ENCODE peak calls at places on chromosomes 2 and 18, in nine cellular contexts. H is upper lobe of left lung, G is upper lobe of right lung, V is astrocyte, Z is cardiac muscle cell, E is breast epithelium, P is H9, L is AG04450, S is PC-3. C is an unnamed sample.

GRCh38 chr18:13290856-13291271 is 72.3 kb downstream of the LDLRAD4 start:
- DNase-seq in H (no peak), G (peak), V (no peak), Z (no peak), E (no peak), P (no peak), L (no peak), S (no peak), C (no peak)

GRCh38 chr2:126720031-126720368 is 64.0 kb downstream of the GYPC start:
- DNase-seq in H (no peak), G (no peak), V (no peak), Z (no peak), E (no peak), P (no peak), L (no peak), S (no peak), C (no peak)

GRCh38 chr2:29981402-29981801 is 60.0 kb upstream of the ALK start:
- DNase-seq in H (no peak), G (no peak), V (no peak), Z (no peak), E (no peak), P (no peak), L (no peak), S (no peak), C (no peak)

GRCh38 chr18:27797484-27797883 is 379.4 kb downstream of the CDH2 start:
- DNase-seq in H (no peak), G (no peak), V (no peak), Z (no peak), E (no peak), P (no peak), L (no peak), S (no peak), C (no peak)

GRCh38 chr18:35933982-35934381 is 38.5 kb upstream of the RMP24 start:
- DNase-seq in H (no peak), G (no peak), V (no peak), Z (no peak), E (no peak), P (no peak), L (no peak), S (peak), C (peak)

GRCh38 chr2:38107738-38108410 is 31.9 kb upstream of the CYP1B1 start:
- DNase-seq in H (no peak), G (no peak), V (no peak), Z (no peak), E (no peak), P (peak), L (no peak), S (no peak), C (no peak)

GRCh38 chr2:161307676-161308075 is 549 bp upstream of the PSMD14 start:
- DNase-seq in H (no peak), G (no peak), V (no peak), Z (no peak), E (no peak), P (no peak), L (no peak), S (peak), C (peak)

GRCh38 chr18:48949051-48949605 is 1.6 kb downstream of the SMAD7 start:
- DNase-seq in H (no peak), G (peak), V (no peak), Z (no peak), E (no peak), P (no peak), L (no peak), S (peak), C (peak)

GRCh38 chr2:95325590-95326432 is 28.7 kb downstream of the KCNIP3 start:
- DNase-seq in H (no peak), G (no peak), V (no peak), Z (no peak), E (no peak), P (no peak), L (no peak), S (no peak), C (no peak)

GRCh38 chr2:120934221-120934639 is 198.6 kb downstream of the GLI2 start:
- DNase-seq in H (no peak), G (no peak), V (no peak), Z (no peak), E (no peak), P (no peak), L (no peak), S (no peak), C (no peak)

GRCh38 chr2:68124321-68124720 is 33.4 kb upstream of the PNO1 start:
- DNase-seq in H (no peak), G (no peak), V (peak), Z (no peak), E (no peak), P (no peak), L (no peak), S (peak), C (no peak)

GRCh38 chr2:6079405-6079804 is 387.2 kb downstream of the SOX11 start:
- DNase-seq in H (no peak), G (no peak), V (no peak), Z (no peak), E (no peak), P (no peak), L (no peak), S (no peak), C (no peak)

GRCh38 chr2:48107326-48107925 is 201.1 kb upstream of the FBXO11 start:
- DNase-seq in H (no peak), G (no peak), V (peak), Z (no peak), E (no peak), P (peak), L (no peak), S (peak), C (peak)

GRCh38 chr2:73823916-73824523 is 4.7 kb upstream of the STAMBP start:
- DNase-seq in H (no peak), G (no peak), V (peak), Z (peak), E (no peak), P (no peak), L (peak), S (peak), C (peak)

GRCh38 chr2:26568076-26568890 is 72.9 kb downstream of the CIB4 start:
- DNase-seq in H (peak), G (peak), V (no peak), Z (no peak), E (no peak), P (no peak), L (no peak), S (no peak), C (no peak)

GRCh38 chr2:154402138-154402714 is 296.3 kb upstream of the KCNJ3 start:
- DNase-seq in H (no peak), G (no peak), V (peak), Z (peak), E (no peak), P (no peak), L (no peak), S (peak), C (peak)

GRCh38 chr2:181948227-181948626 is 37.4 kb upstream of the PPP1R1C start:
- DNase-seq in H (no peak), G (no peak), V (no peak), Z (no peak), E (no peak), P (no peak), L (no peak), S (peak), C (no peak)

GRCh38 chr18:46555724-46556123 is 101.3 kb downstream of the LOXHD1 start:
- DNase-seq in H (no peak), G (no peak), V (no peak), Z (peak), E (no peak), P (peak), L (no peak), S (peak), C (peak)

GRCh38 chr2:28273751-28274150 is 118.9 kb upstream of the FOSL2 start:
- DNase-seq in H (no peak), G (no peak), V (no peak), Z (no peak), E (no peak), P (no peak), L (no peak), S (no peak), C (no peak)

GRCh38 chr2:127651987-127652550 is 6.1 kb downstream of the GPR17 start:
- DNase-seq in H (no peak), G (no peak), V (no peak), Z (peak), E (no peak), P (no peak), L (no peak), S (no peak), C (no peak)

GRCh38 chr18:79507546-79508480 is 112.1 kb downstream of the NFATC1 start:
- DNase-seq in H (peak), G (peak), V (peak), Z (no peak), E (peak), P (no peak), L (no peak), S (peak), C (no peak)

GRCh38 chr18:48326901-48327675 is 82.1 kb downstream of the ZBTB7C start:
- DNase-seq in H (no peak), G (peak), V (peak), Z (no peak), E (no peak), P (no peak), L (no peak), S (peak), C (peak)

GRCh38 chr2:190443778-190444481 is 35.8 kb downstream of the MFSD6 start:
- DNase-seq in H (no peak), G (no peak), V (peak), Z (no peak), E (no peak), P (no peak), L (peak), S (peak), C (peak)

GRCh38 chr2:231348173-231348572 is 47.3 kb upstream of the B3GNT7 start:
- DNase-seq in H (peak), G (peak), V (no peak), Z (no peak), E (no peak), P (peak), L (no peak), S (no peak), C (peak)

GRCh38 chr2:43792653-43793052 is 18.8 kb downstream of the DYNC2LI1 start:
- DNase-seq in H (no peak), G (no peak), V (no peak), Z (no peak), E (no peak), P (no peak), L (no peak), S (no peak), C (no peak)

GRCh38 chr2:129016972-129017371 is 698.3 kb upstream of the HS6ST1 start:
- DNase-seq in H (no peak), G (no peak), V (no peak), Z (no peak), E (no peak), P (no peak), L (no peak), S (no peak), C (no peak)

GRCh38 chr2:129014432-129014831 is 695.8 kb upstream of the HS6ST1 start:
- DNase-seq in H (no peak), G (no peak), V (no peak), Z (no peak), E (no peak), P (no peak), L (no peak), S (no peak), C (no peak)

GRCh38 chr2:129010262-129010661 is 691.6 kb upstream of the HS6ST1 start:
- DNase-seq in H (no peak), G (no peak), V (no peak), Z (no peak), E (no peak), P (no peak), L (no peak), S (no peak), C (no peak)

GRCh38 chr2:129011466-129012061 is 692.9 kb upstream of the HS6ST1 start:
- DNase-seq in H (no peak), G (no peak), V (no peak), Z (no peak), E (no peak), P (no peak), L (no peak), S (no peak), C (no peak)

DNA sequence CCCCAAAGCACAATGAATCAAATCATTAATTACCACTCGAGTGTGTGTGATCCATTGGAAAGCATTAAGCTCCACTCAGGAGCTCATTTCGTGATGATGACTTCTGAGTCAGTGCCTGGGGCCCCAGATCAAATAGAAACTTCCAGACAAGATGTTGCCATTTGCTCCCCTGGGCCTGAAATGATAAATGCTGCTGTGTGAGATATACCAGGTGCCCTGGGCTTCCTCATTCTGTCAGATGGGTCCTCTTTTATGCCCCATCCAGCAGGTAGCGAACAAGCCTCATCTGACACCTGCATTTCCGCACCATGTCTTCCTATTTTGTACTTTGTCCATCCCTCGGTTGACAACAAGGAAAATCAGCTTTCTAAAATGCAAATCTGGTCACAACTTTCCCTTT is 697.2 kb upstream of the HS6ST1 start:
- DNase-seq in H (no peak), G (no peak), V (no peak), Z (no peak), E (no peak), P (no peak), L (no peak), S (no peak), C (no peak)
- TF ChIP-seq CTCF in H (no peak), G (no peak), V (no peak), Z (no peak), E (no peak), P (no peak), L (no peak), S (no peak), C (no peak)

GRCh38 chr2:1889099-1889650 is 144.9 kb upstream of the PXDN start:
- DNase-seq in H (no peak), G (no peak), V (no peak), Z (no peak), E (no peak), P (no peak), L (no peak), S (no peak), C (no peak)

GRCh38 chr2:1893856-1894255 is 149.5 kb upstream of the PXDN start:
- DNase-seq in H (no peak), G (no peak), V (no peak), Z (no peak), E (no peak), P (no peak), L (no peak), S (no peak), C (no peak)

GRCh38 chr2:1892529-1893250 is 148.4 kb upstream of the PXDN start:
- DNase-seq in H (no peak), G (no peak), V (no peak), Z (no peak), E (no peak), P (no peak), L (no peak), S (no peak), C (no peak)

GRCh38 chr2:1891971-1892486 is 147.7 kb upstream of the PXDN start:
- DNase-seq in H (no peak), G (no peak), V (no peak), Z (no peak), E (no peak), P (peak), L (no peak), S (no peak), C (no peak)

GRCh38 chr2:1891147-1891546 is 146.8 kb upstream of the PXDN start:
- DNase-seq in H (no peak), G (no peak), V (no peak), Z (peak), E (no peak), P (no peak), L (no peak), S (no peak), C (no peak)
- TF ChIP-seq CTCF in H (no peak), G (no peak), V (no peak), Z (no peak), E (no peak), P (peak), L (no peak), S (no peak), C (no peak)

GRCh38 chr2:132426033-132426432 is 9.4 kb downstream of the GPR39 start:
- DNase-seq in H (no peak), G (no peak), V (no peak), Z (no peak), E (no peak), P (no peak), L (no peak), S (no peak), C (no peak)

GRCh38 chr2:132420776-132421175 is 4.2 kb downstream of the GPR39 start:
- DNase-seq in H (no peak), G (no peak), V (no peak), Z (no peak), E (no peak), P (no peak), L (no peak), S (peak), C (peak)

GRCh38 chr2:132426621-132427020 is 10.0 kb downstream of the GPR39 start:
- DNase-seq in H (no peak), G (no peak), V (no peak), Z (no peak), E (no peak), P (no peak), L (no peak), S (no peak), C (no peak)

GRCh38 chr2:132421198-132421780 is 4.7 kb downstream of the GPR39 start:
- DNase-seq in H (no peak), G (no peak), V (no peak), Z (no peak), E (no peak), P (no peak), L (no peak), S (peak), C (no peak)

DNA sequence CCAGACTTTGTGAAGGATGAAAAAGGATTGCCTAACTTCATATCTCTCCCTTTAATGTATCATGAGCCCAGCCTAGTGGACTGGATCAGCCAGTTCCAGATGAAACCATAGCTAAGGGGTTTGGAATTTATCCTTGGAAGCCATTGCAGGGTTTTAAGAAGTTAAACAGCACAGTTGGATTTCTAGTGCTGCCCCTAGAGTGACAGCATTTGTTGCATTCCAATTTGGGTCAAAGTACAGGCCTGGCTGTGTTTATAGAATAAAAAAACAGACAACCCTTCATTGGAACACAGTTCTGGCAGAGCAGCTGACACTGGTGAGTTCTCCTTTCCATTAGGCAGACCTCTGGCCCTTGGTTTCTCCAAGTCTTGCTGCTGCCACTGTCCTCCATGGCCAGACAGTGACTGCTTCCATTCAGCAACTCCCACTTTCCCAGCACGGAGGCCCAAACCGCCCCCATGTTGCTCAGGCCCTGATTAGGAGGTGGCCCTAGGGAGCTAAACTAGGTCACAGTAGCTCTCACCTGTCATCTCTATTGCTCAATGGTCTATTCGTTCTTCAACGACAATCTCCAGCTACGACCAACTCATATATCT is 8.0 kb downstream of the GPR39 start:
- DNase-seq in H (no peak), G (no peak), V (peak), Z (no peak), E (no peak), P (no peak), L (no peak), S (peak), C (no peak)
- TF ChIP-seq CTCF in H (no peak), G (no peak), V (no peak), Z (no peak), E (no peak), P (no peak), L (peak), S (no peak), C (no peak)

DNA sequence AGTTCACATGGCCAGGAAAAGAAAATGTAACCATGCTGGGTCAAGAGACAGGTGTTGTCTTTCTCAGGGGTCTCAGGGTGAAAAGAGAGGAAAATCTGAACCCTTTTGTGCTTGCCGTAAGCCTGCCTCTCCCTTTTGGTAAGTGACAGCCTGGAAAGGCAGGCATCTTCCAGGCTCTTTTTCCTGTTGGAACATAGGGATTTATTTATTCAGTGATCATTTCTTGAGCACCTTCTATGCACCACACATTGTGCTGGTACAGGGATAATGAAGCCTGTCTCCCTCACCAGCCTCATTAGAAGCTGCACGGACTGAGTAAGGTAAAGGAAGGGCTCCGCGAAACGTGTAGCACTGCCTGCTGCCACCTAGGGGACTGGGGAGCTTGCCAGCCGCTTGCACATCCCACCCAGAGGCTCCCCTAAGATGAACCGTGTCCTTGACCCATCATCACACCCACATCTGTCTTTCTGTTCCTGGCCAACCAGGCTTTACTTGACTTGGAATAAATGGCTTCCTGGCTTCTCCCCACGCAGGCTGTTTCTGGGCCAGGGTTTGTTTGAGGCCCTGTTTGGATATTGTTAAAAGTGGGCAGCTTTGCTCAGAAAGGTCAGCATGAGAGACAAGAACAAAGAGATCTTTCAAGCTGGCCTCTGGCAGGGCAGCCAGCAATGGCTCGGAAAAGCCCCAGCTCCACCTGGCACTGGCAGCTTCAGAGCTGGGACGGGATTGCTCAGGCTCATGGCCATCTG is 73.3 kb upstream of the MCFD2 start:
- DNase-seq in H (no peak), G (no peak), V (no peak), Z (peak), E (no peak), P (peak), L (no peak), S (no peak), C (no peak)
- TF ChIP-seq CTCF in H (no peak), G (no peak), V (peak), Z (peak), E (no peak), P (peak), L (peak), S (peak), C (no peak)

DNA sequence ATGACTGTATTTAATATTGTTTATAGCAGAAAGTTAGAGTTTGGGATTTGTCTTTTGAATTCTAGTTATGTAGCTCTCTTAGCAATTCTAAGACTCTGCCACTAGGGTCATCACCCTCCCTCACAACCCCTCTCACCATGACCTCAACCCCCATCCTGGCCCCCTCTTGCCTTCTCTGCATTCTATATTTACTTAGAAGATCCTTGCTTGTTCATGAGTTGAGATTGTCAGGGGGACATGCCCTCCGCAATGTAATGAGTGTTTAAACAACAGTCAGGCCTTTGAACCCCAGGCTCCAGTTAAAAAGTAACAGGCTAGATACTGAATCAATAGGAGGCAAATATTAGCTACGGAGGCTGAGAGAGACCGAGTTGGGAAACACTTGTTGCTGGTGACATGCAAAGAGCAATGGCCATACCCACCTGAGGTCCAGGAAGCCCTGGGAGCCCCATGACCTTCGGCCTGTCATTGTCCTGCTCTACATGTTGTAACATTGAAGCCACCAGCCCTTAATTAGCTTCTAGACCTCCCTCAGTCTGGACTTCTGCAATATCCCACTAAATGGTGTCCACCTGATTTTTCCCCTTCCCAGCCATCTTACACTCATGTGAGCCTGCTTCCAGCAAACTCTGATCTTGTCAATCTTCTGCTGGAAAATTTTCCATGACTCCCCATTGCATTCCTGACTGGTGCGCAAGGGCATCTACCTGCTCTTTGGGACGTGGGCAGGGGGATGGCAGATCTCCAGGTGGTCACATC is 221.1 kb downstream of the ALPK2 start:
- DNase-seq in H (no peak), G (no peak), V (no peak), Z (no peak), E (no peak), P (no peak), L (no peak), S (no peak), C (no peak)
- TF ChIP-seq CTCF in H (no peak), G (no peak), V (no peak), Z (no peak), E (no peak), P (peak), L (no peak), S (no peak), C (no peak)

GRCh38 chr2:206392118-206392517 is 51.2 kb upstream of the ADAM23 start:
- DNase-seq in H (no peak), G (no peak), V (peak), Z (peak), E (no peak), P (peak), L (peak), S (peak), C (peak)
- TF ChIP-seq CTCF in H (no peak), G (peak), V (peak), Z (peak), E (no peak), P (peak), L (peak), S (peak), C (peak)